ENCODE peak calls at places on chromosomes 11 and 22, in nine cellular contexts. C is neuronal stem cell, M is fibroblast of lung, X is stomach, Q is sigmoid colon, P is GM23338, Y is heart left ventricle, W is K562, J is heart right ventricle. K is an unnamed sample. For H3K4me1 and H3K27me3, the result is how much of the 10 kb centered on the place peaks cover.

GRCh38 chr22:27692243-27692642 is 109.3 kb downstream of the MN1 start:
- DNase-seq in M (peak), C (no peak), Q (no peak), Y (no peak), P (no peak), J (no peak), W (no peak), X (no peak), K (no peak)

GRCh38 chr22:42080287-42080686 is 787 bp downstream of the SMDT1 start:
- DNase-seq in C (no peak), J (no peak), P (peak), M (peak), Q (no peak), X (peak), W (no peak), Y (no peak), K (peak)

GRCh38 chr11:112229746-112230433 is 3.7 kb downstream of the PTS start:
- DNase-seq in Y (no peak), C (no peak), M (peak), P (no peak), Q (no peak), W (no peak), X (no peak), J (no peak), K (no peak)

GRCh38 chr11:66626926-66627325 is 10.5 kb downstream of the RBM14 start:
- DNase-seq in M (no peak), P (no peak), W (no peak), C (no peak), Q (no peak), J (no peak), X (no peak), Y (no peak), K (no peak)

GRCh38 chr11:8095356-8095755 is 14.3 kb downstream of the TUB start:
- DNase-seq in W (no peak), Y (no peak), Q (peak), P (no peak), C (no peak), M (no peak), X (peak), J (no peak), K (no peak)

GRCh38 chr11:117374316-117374715 is 46.7 kb downstream of the CEP164 start:
- DNase-seq in C (no peak), M (no peak), P (no peak), J (no peak), W (no peak), Q (no peak), X (no peak), Y (no peak), K (no peak)

GRCh38 chr11:67585911-67586310 is 2.3 kb downstream of the GSTP1 start:
- DNase-seq in J (no peak), W (no peak), C (no peak), M (no peak), P (no peak), X (no peak), Y (no peak), Q (no peak), K (no peak)

GRCh38 chr22:24501366-24502005 is 6.4 kb downstream of the UPB1 start:
- DNase-seq in Q (no peak), C (no peak), M (no peak), P (no peak), J (no peak), X (no peak), W (no peak), Y (no peak), K (no peak)

GRCh38 chr11:61679301-61679700 is 890 bp upstream of the DAGLA start:
- DNase-seq in X (no peak), J (no peak), M (peak), W (no peak), Y (no peak), C (no peak), Q (no peak), P (no peak), K (no peak)

DNA sequence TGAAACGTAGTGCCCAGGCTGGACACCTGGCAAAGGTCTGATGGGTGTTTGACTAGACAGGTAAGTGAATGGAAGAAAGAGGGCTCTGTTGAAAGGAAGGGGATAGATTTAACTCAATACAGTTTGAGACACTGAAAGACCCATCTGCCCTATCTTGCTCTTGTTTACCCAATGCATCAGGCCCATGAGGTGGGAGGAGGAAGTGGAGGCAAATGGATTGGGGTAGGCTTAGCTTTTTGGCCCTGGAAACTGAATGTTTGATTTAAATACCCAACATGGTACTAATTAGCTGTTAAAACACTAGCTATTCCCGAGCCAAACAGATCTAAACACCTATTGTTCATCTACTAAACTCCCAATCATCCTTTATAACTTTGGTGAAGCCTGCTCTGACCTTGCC is 3.5 kb upstream of the UVRAG start:
- DNase-seq in Y (no peak), P (no peak), C (no peak), J (no peak), M (no peak), W (no peak), X (no peak), Q (no peak), K (no peak)
- H3K4me3 ChIP-seq in Y (no peak), P (no peak), C (no peak), J (no peak), M (no peak), W (no peak), X (no peak), Q (no peak), K (no peak)

DNA sequence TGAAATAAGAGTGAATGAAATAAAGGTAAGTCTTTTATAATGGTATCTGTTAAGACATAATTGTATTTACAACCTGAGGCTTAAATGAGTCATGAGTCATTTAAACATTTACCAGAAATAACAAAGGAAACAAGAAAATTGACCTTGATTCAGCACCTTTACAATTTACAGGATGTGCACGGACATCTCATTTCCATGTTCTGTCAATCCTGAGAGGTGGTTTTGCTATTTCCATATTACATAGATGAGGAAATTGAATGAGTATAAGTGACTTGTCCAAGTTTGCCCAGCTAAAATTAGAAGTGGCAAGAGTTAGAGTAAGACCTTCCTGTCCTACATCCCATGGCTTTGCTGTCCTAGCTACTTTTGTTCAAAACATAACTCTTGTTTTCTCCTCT is 89.1 kb downstream of the TRIM44 start:
- DNase-seq in P (no peak), J (no peak), Q (no peak), C (no peak), Y (no peak), M (peak), X (no peak), W (no peak), K (no peak)
- H3K4me1 ChIP-seq in P (under half), J (under half), Q (under half), C (under half), Y (under half), M (under half), X (under half), W (under half), K (under half)

GRCh38 chr11:126723665-126724045 is 276.9 kb downstream of the KIRREL3 start:
- DNase-seq in X (no peak), Y (no peak), J (no peak), Q (no peak), W (no peak), P (no peak), M (peak), C (no peak), K (no peak)
- H3K27me3 ChIP-seq in X (under half), Y (under half), J (under half), Q (under half), W (under half), P (under half), M (under half), C (under half), K (under half)

GRCh38 chr11:120511804-120512726 is 517 bp downstream of the GRIK4 start:
- DNase-seq in W (peak), P (no peak), C (no peak), Q (no peak), X (peak), M (no peak), Y (no peak), J (no peak), K (peak)
- H3K4me3 ChIP-seq in W (peak), P (peak), C (peak), Q (peak), X (peak), M (peak), Y (peak), J (peak), K (peak)

DNA sequence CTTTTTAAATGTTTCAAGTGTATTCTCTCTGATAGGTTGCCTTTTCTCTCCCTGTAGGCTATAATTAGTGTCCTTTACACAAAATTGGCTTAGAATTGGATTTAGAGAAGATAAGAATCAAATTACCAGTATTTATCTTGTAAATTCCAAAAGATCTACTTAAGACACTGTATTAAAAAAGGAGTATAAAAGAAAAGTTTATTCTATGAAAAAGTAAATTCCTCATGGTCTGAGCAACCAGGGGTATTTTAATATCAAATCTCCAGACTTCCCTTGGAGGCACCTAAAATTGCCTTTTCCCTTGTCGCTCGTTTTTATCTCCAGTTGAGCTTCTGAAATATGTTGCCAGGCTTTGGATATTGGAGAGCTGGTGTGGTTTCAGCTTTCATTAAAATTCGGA is 36.4 kb downstream of the ZBTB16 start:
- DNase-seq in C (no peak), M (no peak), X (no peak), P (no peak), J (no peak), Q (no peak), W (no peak), Y (no peak), K (peak)
- H3K4me1 ChIP-seq in C (under half), M (under half), X (half or more), P (under half), J (half or more), Q (half or more), W (under half), Y (half or more), K (under half)

GRCh38 chr11:1573077-1573846 is 1.2 kb upstream of the DUSP8 start:
- DNase-seq in C (no peak), X (peak), Q (peak), M (no peak), P (no peak), W (no peak), J (no peak), Y (peak), K (no peak)
- H3K27me3 ChIP-seq in C (under half), X (half or more), Q (under half), M (under half), P (half or more), W (under half), J (under half), Y (under half), K (under half)

GRCh38 chr11:46242462-46242960 is 35.0 kb upstream of the CREB3L1 start:
- DNase-seq in M (no peak), P (no peak), X (no peak), Q (no peak), J (no peak), C (no peak), W (no peak), Y (no peak), K (peak)

GRCh38 chr11:46240861-46241260 is 36.6 kb upstream of the CREB3L1 start:
- DNase-seq in C (no peak), W (no peak), M (no peak), X (no peak), Q (no peak), P (no peak), Y (no peak), J (no peak), K (no peak)

GRCh38 chr11:46240371-46240770 is 37.1 kb upstream of the CREB3L1 start:
- DNase-seq in J (no peak), Y (no peak), Q (no peak), M (no peak), C (no peak), P (no peak), W (no peak), X (no peak), K (peak)

GRCh38 chr11:46243796-46244109 is 33.7 kb upstream of the CREB3L1 start:
- DNase-seq in C (no peak), W (no peak), X (no peak), Q (no peak), P (no peak), Y (no peak), J (no peak), M (no peak), K (no peak)

GRCh38 chr11:46242961-46243795 is 34.3 kb upstream of the CREB3L1 start:
- DNase-seq in P (peak), X (peak), M (peak), W (peak), J (peak), C (peak), Y (peak), Q (peak), K (peak)
- H3K4me3 ChIP-seq in P (peak), X (peak), M (peak), W (peak), J (peak), C (peak), Y (peak), Q (peak), K (peak)